ENCODE peak calls at places on chromosomes 12 and 14, in five cellular contexts. J, W, S, G and I are unnamed samples.

GRCh38 chr12:27199638-27200300 is 44.3 kb upstream of the STK38L start:
- DNase-seq in G (peak), S (no peak), J (no peak), W (no peak), I (no peak)

GRCh38 chr14:77882098-77882497 is 82.2 kb downstream of the ADCK1 start:
- DNase-seq in G (no peak), J (no peak), S (no peak), W (no peak), I (no peak)

GRCh38 chr14:34018564-34019244 is 67.8 kb upstream of the EGLN3 start:
- DNase-seq in W (no peak), S (no peak), G (peak), J (peak), I (no peak)

GRCh38 chr14:58947816-58948440 is 240.5 kb upstream of the DAAM1 start:
- DNase-seq in S (no peak), W (no peak), J (no peak), G (peak), I (peak)

GRCh38 chr12:49930515-49931288 is 19.8 kb upstream of the AQP2 start:
- DNase-seq in J (no peak), S (no peak), W (peak), G (peak), I (peak)

GRCh38 chr14:39229222-39229543 is 4.5 kb upstream of the MIA2 start:
- DNase-seq in S (no peak), W (peak), G (peak), J (no peak), I (no peak)

GRCh38 chr12:124611559-124612391 is 44.4 kb upstream of the NCOR2 start:
- DNase-seq in G (no peak), W (no peak), S (no peak), J (no peak), I (no peak)

GRCh38 chr12:111180830-111181726 is 187.8 kb downstream of the PHETA1 start:
- DNase-seq in G (peak), S (peak), J (peak), W (peak), I (peak)

GRCh38 chr12:14664434-14665023 is 31.9 kb downstream of the GUCY2C start:
- DNase-seq in J (peak), G (peak), S (no peak), W (peak), I (peak)

GRCh38 chr12:63989301-63989845 is 144.9 kb downstream of the SRGAP1 start:
- DNase-seq in J (no peak), W (peak), G (peak), S (no peak), I (peak)

GRCh38 chr12:117143008-117143532 is 43.9 kb upstream of the TESC start:
- DNase-seq in J (no peak), W (peak), G (no peak), S (no peak), I (no peak)

GRCh38 chr14:54935958-54936357 is 33.3 kb upstream of the GCH1 start:
- DNase-seq in J (no peak), S (no peak), G (peak), W (peak), I (peak)

GRCh38 chr14:105378873-105379685 is 19.3 kb upstream of the TEX22 start:
- DNase-seq in W (no peak), S (peak), J (no peak), G (no peak), I (no peak)

GRCh38 chr12:117441751-117442150 is 80.3 kb upstream of the NOS1 start:
- DNase-seq in W (no peak), G (peak), S (no peak), J (no peak), I (no peak)

GRCh38 chr14:94389731-94390371 is 1.4 kb upstream of the SERPINA1 start:
- DNase-seq in S (no peak), J (no peak), W (no peak), G (no peak), I (no peak)

GRCh38 chr14:75715926-75716780 is 55.1 kb downstream of the TTLL5 start:
- DNase-seq in W (peak), G (peak), J (no peak), S (no peak), I (peak)

GRCh38 chr14:101201535-101202125 is 298.1 kb upstream of the RTL1 start:
- DNase-seq in W (no peak), J (no peak), G (no peak), S (peak), I (no peak)

GRCh38 chr12:57738661-57739237 is at the start of gene AGAP2:
- DNase-seq in G (no peak), J (peak), S (no peak), W (no peak), I (no peak)

GRCh38 chr12:120060196-120060595 is 56.4 kb downstream of the RAB35 start:
- DNase-seq in J (no peak), G (peak), S (no peak), W (no peak), I (peak)

GRCh38 chr14:96037891-96038557 is 1.1 kb upstream of the C14orf132 start:
- DNase-seq in J (no peak), W (no peak), S (no peak), G (peak), I (peak)

GRCh38 chr12:21827135-21827534 is 52.6 kb upstream of the KCNJ8 start:
- DNase-seq in W (no peak), G (no peak), J (no peak), S (no peak), I (no peak)

DNA sequence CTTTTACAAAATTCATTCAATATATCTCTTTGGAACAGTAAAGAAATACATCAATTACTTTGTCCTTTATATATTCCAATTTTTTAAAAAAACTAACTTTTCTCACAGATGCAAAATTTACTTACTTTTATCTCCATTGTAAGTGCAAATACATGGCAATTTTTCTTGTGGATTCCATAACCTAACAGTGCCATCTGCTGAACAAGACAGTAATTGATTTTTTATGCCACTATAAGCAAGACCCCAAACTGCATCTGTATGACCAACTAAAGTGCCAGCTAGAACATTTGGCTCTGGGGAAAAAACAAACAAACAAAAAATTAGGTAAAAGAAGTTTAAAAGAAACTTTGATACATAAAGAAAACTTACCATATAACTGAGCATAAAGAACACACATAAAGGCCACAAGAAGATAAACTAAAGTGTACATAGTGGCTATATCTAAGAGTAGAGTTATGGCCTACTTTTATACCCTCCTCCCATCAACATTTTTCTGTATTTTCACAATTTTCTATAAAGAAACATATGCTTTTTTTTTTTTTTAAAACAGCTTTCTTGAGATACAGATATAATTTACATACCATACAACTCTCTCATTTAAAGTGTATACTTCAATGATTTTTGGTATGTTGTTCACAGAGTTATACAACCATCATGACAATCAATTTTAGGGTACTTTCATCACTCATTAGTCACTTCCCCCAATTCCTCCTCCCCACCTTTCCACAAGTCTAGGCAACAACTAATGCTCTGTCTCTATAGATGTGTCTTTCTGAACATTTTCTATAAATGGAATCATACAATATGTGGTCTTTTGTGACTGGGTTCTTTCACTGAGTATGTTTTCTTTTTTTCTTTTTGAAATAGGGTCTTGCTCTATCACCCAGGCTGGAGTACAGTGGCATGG is 32.6 kb downstream of the COCH start:
- DNase-seq in J (no peak), S (no peak), G (peak), W (peak), I (peak)
- TF ChIP-seq CTCF in J (no peak), S (peak), G (peak), W (peak), I (peak)

GRCh38 chr12:1473418-1473817 is 121.0 kb downstream of the FBXL14 start:
- DNase-seq in J (no peak), W (no peak), G (no peak), S (peak), I (peak)
- H3K4me3 ChIP-seq in J (no peak), W (no peak), G (no peak), S (no peak), I (no peak)

DNA sequence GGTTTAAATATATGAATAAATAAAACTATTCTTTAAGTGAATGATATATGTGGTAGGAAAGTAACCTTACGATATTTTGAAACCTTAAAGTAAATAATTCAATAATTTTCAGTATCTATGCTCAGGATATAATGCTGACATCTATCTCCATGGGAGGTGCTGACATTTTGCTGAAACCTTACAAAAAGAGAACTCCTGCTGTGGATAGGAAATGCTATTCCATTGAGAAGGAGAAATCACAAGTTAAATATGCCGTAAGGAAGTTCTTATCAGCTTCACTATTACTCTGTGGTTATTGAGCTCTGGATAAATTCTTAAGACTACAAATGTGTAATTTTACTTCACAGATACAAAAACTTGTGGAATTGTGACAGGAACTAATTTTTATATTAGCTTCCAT is 722.1 kb downstream of the TMTC2 start:
- DNase-seq in G (no peak), W (no peak), J (no peak), S (no peak), I (no peak)
- TF ChIP-seq CTCF in G (no peak), W (no peak), J (no peak), S (no peak), I (no peak)

GRCh38 chr12:53949631-53950440 is 4.9 kb upstream of the HOXC12 start:
- DNase-seq in G (no peak), S (no peak), J (no peak), W (no peak), I (no peak)

GRCh38 chr12:53950441-53950781 is 4.3 kb upstream of the HOXC12 start:
- DNase-seq in W (no peak), G (no peak), J (no peak), S (no peak), I (no peak)

GRCh38 chr12:53951577-53952334 is 2.9 kb upstream of the HOXC12 start:
- DNase-seq in G (no peak), W (no peak), J (no peak), S (no peak), I (no peak)

GRCh38 chr12:53952335-53952694 is 2.4 kb upstream of the HOXC12 start:
- DNase-seq in J (no peak), S (no peak), W (no peak), G (no peak), I (no peak)

DNA sequence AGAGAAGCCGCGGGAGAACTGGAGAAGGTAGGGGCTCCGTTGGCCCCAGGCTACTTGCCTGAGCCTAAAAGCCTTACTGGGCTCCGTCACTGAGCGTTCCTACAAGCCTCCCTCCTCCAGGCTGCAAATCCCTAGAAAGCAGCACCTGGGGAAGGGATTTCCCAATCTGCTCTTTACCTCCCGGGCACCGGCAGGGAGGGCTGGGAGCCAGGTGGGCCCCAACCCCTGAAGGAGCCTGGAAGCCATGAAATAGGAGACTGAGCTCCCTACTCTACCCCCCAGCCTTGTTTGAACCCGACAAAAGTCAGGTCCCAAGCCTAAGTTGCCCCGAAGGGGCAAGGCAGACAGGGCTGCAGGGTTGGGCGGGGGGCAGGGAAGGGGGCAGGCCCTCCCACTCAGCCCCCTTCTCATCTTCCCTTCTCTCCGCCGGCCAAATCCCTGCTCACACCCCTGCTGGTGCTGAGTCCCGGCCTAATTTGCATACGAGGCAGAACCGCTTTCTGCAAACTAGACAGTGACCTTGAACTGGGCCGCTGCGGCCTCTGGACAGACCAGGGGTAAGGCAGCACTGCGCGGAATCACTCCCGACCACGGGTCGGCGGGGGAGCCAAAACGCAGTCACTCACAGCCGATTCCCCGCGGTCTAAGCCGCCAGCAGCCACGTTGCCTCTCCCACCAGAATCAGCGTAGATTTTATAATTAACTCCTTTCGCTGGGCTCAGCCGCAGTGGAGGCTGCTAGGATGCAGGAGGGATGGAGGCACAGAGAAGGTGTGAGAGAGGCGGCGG is 3.7 kb upstream of the HOXC12 start:
- DNase-seq in W (no peak), S (peak), J (peak), G (no peak), I (no peak)
- H3K4me3 ChIP-seq in W (no peak), S (no peak), J (no peak), G (no peak), I (no peak)

GRCh38 chr12:95942106-95942531 is 295 bp downstream of the CCDC38 start:
- DNase-seq in G (no peak), J (no peak), W (no peak), S (no peak), I (no peak)

GRCh38 chr12:95944108-95944704 is 1.1 kb downstream of the AMDHD1 start:
- DNase-seq in W (no peak), J (no peak), G (no peak), S (no peak), I (no peak)

GRCh38 chr12:95942532-95943230 is at the start of gene CCDC38:
- DNase-seq in G (peak), W (peak), S (peak), J (peak), I (peak)

GRCh38 chr12:95940514-95940913 is 1.9 kb downstream of the CCDC38 start:
- DNase-seq in G (no peak), S (no peak), J (no peak), W (no peak), I (no peak)

GRCh38 chr12:95943231-95943842 is at the start of gene AMDHD1:
- DNase-seq in J (peak), G (peak), W (peak), S (peak), I (peak)
- TF ChIP-seq CTCF in J (no peak), G (no peak), W (peak), S (peak), I (peak)

GRCh38 chr12:104275689-104276088 is 27.9 kb upstream of the EID3 start:
- DNase-seq in J (no peak), W (peak), S (no peak), G (no peak), I (no peak)
- H3K4me3 ChIP-seq in J (no peak), W (no peak), S (no peak), G (no peak), I (no peak)

DNA sequence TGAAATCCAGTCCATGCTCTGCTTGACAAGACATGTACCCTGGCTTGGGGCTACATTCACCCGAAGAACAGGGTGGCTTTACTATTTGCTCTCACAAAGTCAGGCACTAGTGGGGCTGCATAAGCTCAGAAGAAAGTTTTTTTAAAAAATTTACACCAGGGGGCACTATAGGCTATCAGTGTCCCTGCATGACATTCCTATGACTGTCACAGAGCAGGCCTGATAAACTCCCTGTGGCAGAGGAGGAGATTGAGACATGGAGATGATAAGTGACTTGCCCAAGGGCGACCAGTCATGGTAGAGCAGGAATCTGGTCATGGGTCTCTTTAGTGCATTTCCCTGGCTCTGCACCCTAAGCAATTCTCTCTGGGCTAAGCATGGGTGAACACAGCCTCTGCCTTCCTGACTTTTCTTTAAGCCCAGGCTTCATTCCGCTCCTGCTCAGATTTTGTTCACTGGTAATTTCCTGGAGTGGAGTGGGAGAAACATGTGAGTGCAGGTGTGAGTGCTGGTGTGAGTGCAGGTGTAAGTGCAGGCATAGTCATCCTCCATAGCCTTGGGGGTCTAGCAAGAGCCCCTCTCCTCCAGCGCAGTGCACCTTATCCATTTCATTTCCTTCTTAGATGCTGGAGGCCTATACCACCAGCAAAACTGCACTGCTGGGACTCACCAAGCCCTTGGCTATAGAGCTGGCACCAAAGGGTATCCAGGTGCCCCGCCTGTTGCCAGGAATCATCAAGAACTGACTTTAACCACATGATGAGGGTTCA is 91.6 kb downstream of the DHRS2 start:
- DNase-seq in G (peak), S (peak), J (peak), W (peak), I (peak)
- TF ChIP-seq CTCF in G (peak), S (peak), J (no peak), W (peak), I (peak)